ENCODE peak calls at places on chromosomes 11 and 22, in six cellular contexts. F, L, I, Q, C and V are unnamed samples.

GRCh38 chr22:46563381-46564083 is 26.1 kb upstream of the CELSR1 start:
- DNase-seq in F (no peak), L (peak; percentile 80), I (peak; percentile 85), Q (peak; percentile 91), C (no peak), V (peak; percentile 64)

GRCh38 chr11:66333896-66334604 is 2.2 kb downstream of the RIN1 start:
- DNase-seq in F (no peak), L (no peak), I (peak; percentile 16), Q (no peak), C (no peak), V (no peak)

GRCh38 chr11:75355051-75355450 is 3.6 kb upstream of the ARRB1 start:
- DNase-seq in F (no peak), L (no peak), I (no peak), Q (no peak), C (no peak), V (no peak)

GRCh38 chr11:20125927-20126326 is 34.3 kb downstream of the DBX1 start:
- DNase-seq in F (no peak), L (no peak), I (no peak), Q (no peak), C (no peak), V (no peak)

GRCh38 chr11:117170210-117170609 is 8.3 kb upstream of the SIDT2 start:
- DNase-seq in F (no peak), L (no peak), I (no peak), Q (no peak), C (no peak), V (no peak)

GRCh38 chr11:115060840-115061239 is 382.5 kb downstream of the NXPE2 start:
- DNase-seq in F (no peak), L (no peak), I (no peak), Q (no peak), C (no peak), V (no peak)

GRCh38 chr11:45463541-45463940 is 177.4 kb upstream of the SYT13 start:
- DNase-seq in F (no peak), L (no peak), I (no peak), Q (no peak), C (no peak), V (no peak)

GRCh38 chr11:96075532-96075959 is 151.6 kb upstream of the MTMR2 start:
- DNase-seq in F (no peak), L (no peak), I (no peak), Q (no peak), C (peak; percentile 74), V (no peak)

GRCh38 chr22:49620003-49620556 is 207.6 kb downstream of the BRD1 start:
- DNase-seq in F (no peak), L (no peak), I (no peak), Q (no peak), C (no peak), V (no peak)

GRCh38 chr11:5125221-5125620 is 12.9 kb downstream of the OR52A5 start:
- DNase-seq in F (no peak), L (no peak), I (no peak), Q (no peak), C (no peak), V (no peak)

GRCh38 chr11:57764972-57765371 is 3.4 kb downstream of the CTNND1 start:
- DNase-seq in F (no peak), L (peak; percentile 50), I (no peak), Q (no peak), C (no peak), V (no peak)

GRCh38 chr11:66080055-66080817 is 10.2 kb downstream of the PACS1 start:
- DNase-seq in F (no peak), L (peak; percentile 52), I (no peak), Q (no peak), C (no peak), V (peak; percentile 34)

GRCh38 chr11:8671242-8671641 is 11.2 kb downstream of the TRIM66 start:
- DNase-seq in F (no peak), L (no peak), I (peak; percentile 32), Q (peak; percentile 61), C (no peak), V (no peak)

GRCh38 chr11:61617515-61617914 is 36.6 kb upstream of the SYT7 start:
- DNase-seq in F (no peak), L (no peak), I (no peak), Q (no peak), C (no peak), V (no peak)

GRCh38 chr22:25111579-25112517 is 87.8 kb upstream of the CRYBB3 start:
- DNase-seq in F (no peak), L (peak; percentile 13), I (peak; percentile 51), Q (no peak), C (no peak), V (no peak)

GRCh38 chr11:123838659-123839058 is 32.5 kb upstream of the OR6M1 start:
- DNase-seq in F (no peak), L (no peak), I (no peak), Q (no peak), C (no peak), V (no peak)

GRCh38 chr11:66498508-66498907 is 11.9 kb upstream of the BBS1 start:
- DNase-seq in F (no peak), L (no peak), I (no peak), Q (no peak), C (no peak), V (no peak)

GRCh38 chr11:67422894-67423293 is 5.4 kb upstream of the RPS6KB2 start:
- DNase-seq in F (no peak), L (no peak), I (no peak), Q (no peak), C (no peak), V (no peak)

GRCh38 chr11:2462986-2463765 is 18.4 kb downstream of the KCNQ1 start:
- DNase-seq in F (no peak), L (no peak), I (no peak), Q (no peak), C (no peak), V (peak; percentile 65)

GRCh38 chr11:46617451-46618314 is at the start of gene ATG13:
- DNase-seq in F (peak; percentile 68), L (peak; percentile 85), I (peak; percentile 92), Q (peak; percentile 85), C (no peak), V (peak; percentile 66)

GRCh38 chr11:131092469-131092868 is 176.2 kb upstream of the SNX19 start:
- DNase-seq in F (no peak), L (no peak), I (no peak), Q (no peak), C (no peak), V (no peak)

GRCh38 chr11:131099746-131100145 is 183.5 kb upstream of the SNX19 start:
- DNase-seq in F (no peak), L (no peak), I (no peak), Q (no peak), C (no peak), V (peak; percentile 4)

GRCh38 chr11:131099013-131099412 is 182.7 kb upstream of the SNX19 start:
- DNase-seq in F (no peak), L (no peak), I (no peak), Q (no peak), C (no peak), V (peak; percentile 75)

GRCh38 chr11:131095501-131096185 is 179.4 kb upstream of the SNX19 start:
- DNase-seq in F (no peak), L (no peak), I (no peak), Q (no peak), C (no peak), V (no peak)

GRCh38 chr11:131094828-131095227 is 178.5 kb upstream of the SNX19 start:
- DNase-seq in F (no peak), L (no peak), I (no peak), Q (no peak), C (no peak), V (no peak)
- TF ChIP-seq GABPA in F (no peak), L (no peak), I (no peak), Q (no peak), C (no peak), V (no peak)

GRCh38 chr11:78902771-78903507 is 328.3 kb upstream of the NARS2 start:
- DNase-seq in F (no peak), L (peak; percentile 16), I (no peak), Q (no peak), C (no peak), V (no peak)

GRCh38 chr11:78893996-78894395 is 319.3 kb upstream of the NARS2 start:
- DNase-seq in F (no peak), L (no peak), I (no peak), Q (no peak), C (no peak), V (no peak)

GRCh38 chr11:78901831-78902230 is 327.2 kb upstream of the NARS2 start:
- DNase-seq in F (no peak), L (no peak), I (no peak), Q (no peak), C (no peak), V (no peak)

GRCh38 chr11:78898376-78898775 is 323.7 kb upstream of the NARS2 start:
- DNase-seq in F (no peak), L (no peak), I (no peak), Q (no peak), C (no peak), V (no peak)
- TF ChIP-seq GABPA in F (no peak), L (no peak), I (no peak), Q (no peak), C (no peak), V (no peak)

GRCh38 chr11:59141191-59141590 is 1.5 kb upstream of the FAM111A start:
- DNase-seq in F (no peak), L (no peak), I (no peak), Q (no peak), C (no peak), V (no peak)

GRCh38 chr11:59144579-59145345 is 2.1 kb downstream of the FAM111A start:
- DNase-seq in F (peak; percentile 43), L (peak; percentile 59), I (peak; percentile 20), Q (peak; percentile 87), C (peak; percentile 71), V (no peak)

GRCh38 chr11:59142530-59143507 is at the start of gene FAM111A:
- DNase-seq in F (peak; percentile 71), L (peak; percentile 67), I (peak; percentile 84), Q (peak; percentile 83), C (peak; percentile 69), V (peak; percentile 78)

GRCh38 chr11:59144096-59144495 is 1.4 kb downstream of the FAM111A start:
- DNase-seq in F (no peak), L (no peak), I (no peak), Q (no peak), C (no peak), V (no peak)

DNA sequence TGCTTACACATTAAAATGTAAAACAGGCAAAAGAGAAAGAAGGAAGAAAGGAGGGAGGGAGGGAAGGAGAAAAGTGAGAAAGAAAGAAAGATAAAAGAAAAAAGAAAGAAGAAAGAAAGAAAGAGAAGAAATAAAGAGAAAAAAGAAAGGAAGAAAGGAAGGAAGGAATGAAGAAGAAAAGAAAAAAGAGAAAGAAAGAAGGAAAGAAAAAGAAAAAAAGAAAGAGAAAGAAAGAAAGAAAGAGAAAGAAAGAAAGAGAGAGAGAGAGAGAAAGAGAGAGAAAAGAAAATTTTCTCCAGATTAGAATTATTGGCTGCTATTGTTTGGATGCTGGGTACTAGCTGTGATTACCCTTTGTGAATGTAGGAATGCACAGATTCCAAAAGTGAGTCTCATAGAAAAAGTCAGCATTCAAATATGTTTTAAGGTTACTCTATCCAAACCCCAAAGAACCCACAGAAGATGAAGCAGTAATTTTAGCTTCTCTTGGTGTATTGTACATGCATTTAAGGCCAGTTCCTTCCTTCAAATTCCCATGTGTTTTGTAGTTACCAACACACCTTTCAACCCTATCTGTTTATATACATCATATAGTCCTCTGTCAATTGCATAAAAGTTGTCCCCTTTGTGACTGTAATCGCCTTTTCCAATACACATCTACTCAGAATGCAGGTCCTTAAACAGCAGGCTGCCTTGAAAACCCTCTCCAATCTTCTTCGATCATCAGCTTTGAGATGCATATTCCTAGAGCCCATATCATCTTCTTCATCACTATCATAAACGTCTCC is 789 bp upstream of the FAM111A start:
- DNase-seq in F (no peak), L (no peak), I (no peak), Q (no peak), C (no peak), V (no peak)
- TF ChIP-seq GABPA in F (no peak), L (no peak), I (no peak), Q (no peak), C (no peak), V (no peak)

GRCh38 chr22:32325811-32326237 is 31.8 kb upstream of the RFPL3 start:
- DNase-seq in F (no peak), L (no peak), I (no peak), Q (peak; percentile 61), C (no peak), V (no peak)
- TF ChIP-seq GABPA in F (no peak), L (no peak), I (no peak), Q (no peak), C (no peak), V (no peak)